ENCODE peak calls at places on chromosomes 5 and 9, in ten cellular contexts. H is GM04504; P is kidney tubule cell; T is HCEC 1CT; E is germinal center; W is activated CD4-positive, alpha-beta memory T cell treated with anti-CD3 and anti-CD28 coated beads, Interleukin-2, amount 10 ng/mL, durations not matched to agents 7 days and 5 days; I is amygdala; J is T-helper 2 cell; K is H54; Z is neural progenitor cell. C is an unnamed sample.
A peak's percentile ranks its signal among the peaks of the same experiment; 100 is the strongest.

GRCh38 chr5:14676320-14676719 is 11.8 kb downstream of the OTULIN start:
- DNase-seq in H (no peak), P (peak; percentile 86), T (peak; percentile 78), E (no peak), W (peak; percentile 68), I (no peak), J (no peak), K (peak; percentile 88), Z (no peak), C (peak; percentile 20)

GRCh38 chr5:89981006-89981405 is 428.6 kb downstream of the CETN3 start:
- DNase-seq in H (no peak), P (no peak), T (no peak), E (no peak), W (no peak), I (no peak), J (no peak), K (no peak), Z (no peak), C (no peak)

GRCh38 chr5:83077662-83078261 is 415 bp downstream of the XRCC4 start:
- DNase-seq in H (no peak), P (no peak), T (peak; percentile 37), E (no peak), W (peak; percentile 33), I (no peak), J (no peak), K (no peak), Z (peak; percentile 56), C (no peak)

GRCh38 chr9:124251605-124252366 is 6.0 kb upstream of the NEK6 start:
- DNase-seq in H (no peak), P (peak; percentile 87), T (peak; percentile 12), E (no peak), W (no peak), I (no peak), J (no peak), K (peak; percentile 91), Z (no peak), C (no peak)

GRCh38 chr5:106966686-106967315 is 703.9 kb downstream of the EFNA5 start:
- DNase-seq in H (no peak), P (peak; percentile 99), T (peak; percentile 48), E (no peak), W (no peak), I (no peak), J (no peak), K (no peak), Z (no peak), C (no peak)

GRCh38 chr9:87502446-87503232 is 5.0 kb downstream of the DAPK1 start:
- DNase-seq in H (no peak), P (no peak), T (no peak), E (no peak), W (no peak), I (no peak), J (no peak), K (no peak), Z (no peak), C (no peak)

GRCh38 chr5:75498208-75498777 is 13.1 kb downstream of the CERT1 start:
- DNase-seq in H (no peak), P (no peak), T (no peak), E (no peak), W (no peak), I (no peak), J (no peak), K (no peak), Z (no peak), C (no peak)

GRCh38 chr5:68519135-68519534 is 303.6 kb downstream of the PIK3R1 start:
- DNase-seq in H (no peak), P (no peak), T (no peak), E (no peak), W (no peak), I (no peak), J (no peak), K (no peak), Z (no peak), C (no peak)

GRCh38 chr5:32225445-32225844 is 51.3 kb upstream of the GOLPH3 start:
- DNase-seq in H (peak; percentile 51), P (peak; percentile 13), T (peak; percentile 83), E (no peak), W (no peak), I (no peak), J (no peak), K (no peak), Z (no peak), C (no peak)

GRCh38 chr9:112380771-112381181 is 868 bp downstream of the HSDL2 start:
- DNase-seq in H (no peak), P (peak; percentile 36), T (peak; percentile 32), E (peak; percentile 23), W (no peak), I (no peak), J (no peak), K (no peak), Z (no peak), C (peak; percentile 16)

GRCh38 chr9:98747476-98747875 is 38.7 kb upstream of the GABBR2 start:
- DNase-seq in H (no peak), P (no peak), T (no peak), E (no peak), W (no peak), I (no peak), J (no peak), K (no peak), Z (no peak), C (no peak)

GRCh38 chr9:89549031-89549644 is 51.2 kb upstream of the SEMA4D start:
- DNase-seq in H (peak; percentile 22), P (peak; percentile 72), T (peak; percentile 25), E (peak; percentile 90), W (peak; percentile 85), I (peak; percentile 72), J (peak; percentile 67), K (peak; percentile 96), Z (peak; percentile 77), C (peak; percentile 88)

GRCh38 chr9:133916159-133916541 is 76.0 kb downstream of the VAV2 start:
- DNase-seq in H (no peak), P (no peak), T (no peak), E (no peak), W (no peak), I (peak; percentile 83), J (no peak), K (no peak), Z (peak; percentile 40), C (no peak)

GRCh38 chr9:136626740-136627642 is 35.7 kb upstream of the EGFL7 start:
- DNase-seq in H (no peak), P (no peak), T (no peak), E (no peak), W (no peak), I (no peak), J (no peak), K (no peak), Z (peak; percentile 54), C (peak; percentile 58)